ENCODE peak calls at places on chromosomes 5 and 9, in five cellular contexts. One of them, this sample, is unnamed.

GRCh38 chr5:135462304-135462703 is 10.2 kb upstream of the TIFAB start:
- DNase-seq in heart left ventricle: no peak
- DNase-seq in tibial nerve: no peak
- DNase-seq in IMR-90: peak; percentile 42
- DNase-seq in A549: peak; percentile 82
- DNase-seq in this sample: no peak

GRCh38 chr9:4048441-4048840 is 251.4 kb downstream of the GLIS3 start:
- DNase-seq in heart left ventricle: no peak
- DNase-seq in tibial nerve: no peak
- DNase-seq in IMR-90: peak; percentile 64
- DNase-seq in A549: peak; percentile 10
- DNase-seq in this sample: no peak

GRCh38 chr5:154365823-154366222 is 80.0 kb upstream of the SAP30L start:
- DNase-seq in heart left ventricle: no peak
- DNase-seq in tibial nerve: no peak
- DNase-seq in IMR-90: peak; percentile 58
- DNase-seq in A549: no peak
- DNase-seq in this sample: no peak

GRCh38 chr5:179762079-179762780 is 29.6 kb downstream of the MAML1 start:
- DNase-seq in heart left ventricle: no peak
- DNase-seq in tibial nerve: no peak
- DNase-seq in IMR-90: no peak
- DNase-seq in A549: no peak
- DNase-seq in this sample: no peak

GRCh38 chr9:24090566-24090965 is 264.5 kb upstream of the ELAVL2 start:
- DNase-seq in heart left ventricle: no peak
- DNase-seq in tibial nerve: no peak
- DNase-seq in IMR-90: no peak
- DNase-seq in A549: no peak
- DNase-seq in this sample: no peak

GRCh38 chr5:141878186-141878770 is at the start of gene PCDH1:
- DNase-seq in heart left ventricle: peak; percentile 63
- DNase-seq in tibial nerve: no peak
- DNase-seq in IMR-90: peak; percentile 14
- DNase-seq in A549: no peak
- DNase-seq in this sample: no peak

GRCh38 chr9:93585259-93585658 is 8.9 kb downstream of the PHF2 start:
- DNase-seq in heart left ventricle: no peak
- DNase-seq in tibial nerve: no peak
- DNase-seq in IMR-90: no peak
- DNase-seq in A549: no peak
- DNase-seq in this sample: no peak

GRCh38 chr5:1174122-1174936 is 27.1 kb upstream of the SLC6A19 start:
- DNase-seq in heart left ventricle: peak; percentile 65
- DNase-seq in tibial nerve: peak; percentile 29
- DNase-seq in IMR-90: peak; percentile 74
- DNase-seq in A549: peak; percentile 79
- DNase-seq in this sample: no peak

GRCh38 chr5:52693279-52693678 is 94.4 kb upstream of the ITGA1 start:
- DNase-seq in heart left ventricle: peak; percentile 46
- DNase-seq in tibial nerve: no peak
- DNase-seq in IMR-90: peak; percentile 45
- DNase-seq in A549: no peak
- DNase-seq in this sample: no peak

GRCh38 chr5:173010547-173011464 is 27.2 kb downstream of the ATP6V0E1 start:
- DNase-seq in heart left ventricle: peak; percentile 65
- DNase-seq in tibial nerve: no peak
- DNase-seq in IMR-90: peak; percentile 32
- DNase-seq in A549: no peak
- DNase-seq in this sample: no peak

GRCh38 chr5:20276061-20276958 is 288.3 kb upstream of the CDH18 start:
- DNase-seq in heart left ventricle: no peak
- DNase-seq in tibial nerve: no peak
- DNase-seq in IMR-90: peak; percentile 84
- DNase-seq in A549: peak; percentile 65
- DNase-seq in this sample: no peak

GRCh38 chr5:174504266-174504726 is 220.1 kb upstream of the MSX2 start:
- DNase-seq in heart left ventricle: no peak
- DNase-seq in tibial nerve: no peak
- DNase-seq in IMR-90: no peak
- DNase-seq in A549: no peak
- DNase-seq in this sample: no peak

GRCh38 chr5:56328753-56329560 is 95.8 kb upstream of the ANKRD55 start:
- DNase-seq in heart left ventricle: no peak
- DNase-seq in tibial nerve: no peak
- DNase-seq in IMR-90: peak; percentile 76
- DNase-seq in A549: no peak
- DNase-seq in this sample: no peak

GRCh38 chr9:109683521-109683920 is 96.5 kb upstream of the PALM2AKAP2 start:
- DNase-seq in heart left ventricle: no peak
- DNase-seq in tibial nerve: no peak
- DNase-seq in IMR-90: peak; percentile 15
- DNase-seq in A549: no peak
- DNase-seq in this sample: no peak

GRCh38 chr9:120702075-120702474 is 12.2 kb downstream of the MEGF9 start:
- DNase-seq in heart left ventricle: no peak
- DNase-seq in tibial nerve: no peak
- DNase-seq in IMR-90: peak; percentile 35
- DNase-seq in A549: no peak
- DNase-seq in this sample: no peak

GRCh38 chr5:6216516-6217075 is 161.8 kb downstream of the MED10 start:
- DNase-seq in heart left ventricle: no peak
- DNase-seq in tibial nerve: no peak
- DNase-seq in IMR-90: no peak
- DNase-seq in A549: no peak
- DNase-seq in this sample: no peak

GRCh38 chr9:137679695-137680305 is 61.0 kb downstream of the EHMT1 start:
- DNase-seq in heart left ventricle: no peak
- DNase-seq in tibial nerve: no peak
- DNase-seq in IMR-90: no peak
- DNase-seq in A549: no peak
- DNase-seq in this sample: no peak

GRCh38 chr9:89916001-89916635 is 311.3 kb downstream of the GADD45G start:
- DNase-seq in heart left ventricle: no peak
- DNase-seq in tibial nerve: no peak
- DNase-seq in IMR-90: no peak
- DNase-seq in A549: no peak
- DNase-seq in this sample: no peak

GRCh38 chr5:95564450-95564849 is 9.5 kb downstream of the ARSK start:
- DNase-seq in heart left ventricle: no peak
- DNase-seq in tibial nerve: no peak
- DNase-seq in IMR-90: no peak
- DNase-seq in A549: no peak
- DNase-seq in this sample: no peak

GRCh38 chr5:137629646-137630045 is 106.2 kb downstream of the KLHL3 start:
- DNase-seq in heart left ventricle: no peak
- DNase-seq in tibial nerve: no peak
- DNase-seq in IMR-90: peak; percentile 63
- DNase-seq in A549: peak; percentile 77
- DNase-seq in this sample: no peak

GRCh38 chr9:95907794-95908193 is 32.3 kb downstream of the ERCC6L2 start:
- DNase-seq in heart left ventricle: no peak
- DNase-seq in tibial nerve: no peak
- DNase-seq in IMR-90: no peak
- DNase-seq in A549: no peak
- DNase-seq in this sample: no peak

GRCh38 chr5:74863726-74864125 is 2.5 kb downstream of the FAM169A start:
- DNase-seq in heart left ventricle: no peak
- DNase-seq in tibial nerve: no peak
- DNase-seq in IMR-90: no peak
- DNase-seq in A549: no peak
- DNase-seq in this sample: no peak

GRCh38 chr5:140631831-140632365 is 1.1 kb downstream of the CD14 start:
- DNase-seq in heart left ventricle: peak; percentile 25
- DNase-seq in tibial nerve: no peak
- DNase-seq in IMR-90: no peak
- DNase-seq in A549: no peak
- DNase-seq in this sample: no peak

GRCh38 chr5:153974131-153974812 is 64.4 kb downstream of the FAM114A2 start:
- DNase-seq in heart left ventricle: no peak
- DNase-seq in tibial nerve: no peak
- DNase-seq in IMR-90: peak; percentile 40
- DNase-seq in A549: peak; percentile 56
- DNase-seq in this sample: no peak

GRCh38 chr5:43573058-43573457 is 16.2 kb upstream of the PAIP1 start:
- DNase-seq in heart left ventricle: no peak
- DNase-seq in tibial nerve: no peak
- DNase-seq in IMR-90: peak; percentile 43
- DNase-seq in A549: no peak
- DNase-seq in this sample: no peak

GRCh38 chr5:15807861-15808260 is 307.9 kb downstream of the FBXL7 start:
- DNase-seq in heart left ventricle: peak; percentile 66
- DNase-seq in tibial nerve: no peak
- DNase-seq in IMR-90: peak; percentile 28
- DNase-seq in A549: no peak
- DNase-seq in this sample: no peak

GRCh38 chr9:72979405-72980100 is 26.7 kb upstream of the ALDH1A1 start:
- DNase-seq in heart left ventricle: no peak
- DNase-seq in tibial nerve: no peak
- DNase-seq in IMR-90: no peak
- DNase-seq in A549: no peak
- DNase-seq in this sample: no peak

GRCh38 chr9:70352802-70353201 is 61.7 kb downstream of the KLF9 start:
- DNase-seq in heart left ventricle: no peak
- DNase-seq in tibial nerve: no peak
- DNase-seq in IMR-90: no peak
- DNase-seq in A549: no peak
- DNase-seq in this sample: no peak

GRCh38 chr9:18260527-18260926 is 213.4 kb upstream of the ADAMTSL1 start:
- DNase-seq in heart left ventricle: no peak
- DNase-seq in tibial nerve: no peak
- DNase-seq in IMR-90: no peak
- DNase-seq in A549: no peak
- DNase-seq in this sample: no peak

GRCh38 chr5:38660194-38660668 is 103.8 kb upstream of the LIFR start:
- DNase-seq in heart left ventricle: peak; percentile 33
- DNase-seq in tibial nerve: no peak
- DNase-seq in IMR-90: no peak
- DNase-seq in A549: no peak
- DNase-seq in this sample: no peak

GRCh38 chr5:57566914-57567313 is 84.3 kb upstream of the ACTBL2 start:
- DNase-seq in heart left ventricle: no peak
- DNase-seq in tibial nerve: no peak
- DNase-seq in IMR-90: peak; percentile 89
- DNase-seq in A549: no peak
- DNase-seq in this sample: no peak

GRCh38 chr9:114735732-114736131 is 53.7 kb upstream of the TEX48 start:
- DNase-seq in heart left ventricle: no peak
- DNase-seq in tibial nerve: no peak
- DNase-seq in IMR-90: no peak
- DNase-seq in A549: no peak
- DNase-seq in this sample: no peak

GRCh38 chr9:129458663-129459549 is 162.0 kb downstream of the C9orf50 start:
- DNase-seq in heart left ventricle: peak; percentile 77
- DNase-seq in tibial nerve: no peak
- DNase-seq in IMR-90: no peak
- DNase-seq in A549: no peak
- DNase-seq in this sample: no peak

GRCh38 chr5:132215329-132215728 is 12.3 kb downstream of the P4HA2 start:
- DNase-seq in heart left ventricle: peak; percentile 93
- DNase-seq in tibial nerve: peak; percentile 93
- DNase-seq in IMR-90: peak; percentile 98
- DNase-seq in A549: peak; percentile 17
- DNase-seq in this sample: no peak

GRCh38 chr9:78133751-78134150 is 102.1 kb upstream of the CEP78 start:
- DNase-seq in heart left ventricle: no peak
- DNase-seq in tibial nerve: no peak
- DNase-seq in IMR-90: no peak
- DNase-seq in A549: no peak
- DNase-seq in this sample: no peak

GRCh38 chr5:130871346-130872086 is 293.5 kb downstream of the HINT1 start:
- DNase-seq in heart left ventricle: no peak
- DNase-seq in tibial nerve: peak; percentile 46
- DNase-seq in IMR-90: peak; percentile 1
- DNase-seq in A549: peak; percentile 11
- DNase-seq in this sample: no peak

GRCh38 chr5:147479431-147479830 is 30.4 kb downstream of the DPYSL3 start:
- DNase-seq in heart left ventricle: no peak
- DNase-seq in tibial nerve: no peak
- DNase-seq in IMR-90: no peak
- DNase-seq in A549: no peak
- DNase-seq in this sample: no peak

GRCh38 chr9:124859803-124860581 is 1.8 kb downstream of the RPL35 start:
- DNase-seq in heart left ventricle: no peak
- DNase-seq in tibial nerve: no peak
- DNase-seq in IMR-90: no peak
- DNase-seq in A549: no peak
- DNase-seq in this sample: no peak
- TF ChIP-seq POLR2A in heart left ventricle: no peak
- TF ChIP-seq POLR2A in tibial nerve: no peak
- TF ChIP-seq POLR2A in IMR-90: no peak
- TF ChIP-seq POLR2A in A549: no peak
- TF ChIP-seq POLR2A in this sample: no peak

GRCh38 chr9:133238851-133239532 is 29.9 kb upstream of the OBP2B start:
- DNase-seq in heart left ventricle: peak; percentile 54
- DNase-seq in tibial nerve: peak; percentile 22
- DNase-seq in IMR-90: peak; percentile 19
- DNase-seq in A549: peak; percentile 96
- DNase-seq in this sample: no peak
- H3K4me3 ChIP-seq in heart left ventricle: peak overlapping the region; percentile 46
- H3K4me3 ChIP-seq in tibial nerve: peak overlapping the region; percentile 13
- H3K4me3 ChIP-seq in IMR-90: peak overlapping the region; percentile 7
- H3K4me3 ChIP-seq in A549: peak overlapping the region; percentile 40
- H3K4me3 ChIP-seq in this sample: peak overlapping the region; percentile 40

GRCh38 chr9:133122167-133122550 is 1.1 kb upstream of the RALGDS start:
- DNase-seq in heart left ventricle: no peak
- DNase-seq in tibial nerve: no peak
- DNase-seq in IMR-90: no peak
- DNase-seq in A549: no peak
- DNase-seq in this sample: no peak
- H3K4me1 ChIP-seq in heart left ventricle: peaks cover 88% of the 10 kb centered on the region
- H3K4me1 ChIP-seq in tibial nerve: no peaks in the 10 kb centered on the region
- H3K4me1 ChIP-seq in IMR-90: peaks cover 26% of the 10 kb centered on the region
- H3K4me1 ChIP-seq in A549: peaks cover 20% of the 10 kb centered on the region
- H3K4me1 ChIP-seq in this sample: peaks cover 74% of the 10 kb centered on the region

GRCh38 chr9:127942152-127943010 is 4.7 kb upstream of the DPM2 start:
- DNase-seq in heart left ventricle: peak; percentile 67
- DNase-seq in tibial nerve: peak; percentile 62
- DNase-seq in IMR-90: peak; percentile 54
- DNase-seq in A549: peak; percentile 63
- DNase-seq in this sample: no peak
- TF ChIP-seq POLR2A in heart left ventricle: no peak
- TF ChIP-seq POLR2A in tibial nerve: no peak
- TF ChIP-seq POLR2A in IMR-90: no peak
- TF ChIP-seq POLR2A in A549: no peak
- TF ChIP-seq POLR2A in this sample: no peak

GRCh38 chr9:106376689-106377088 is 486.3 kb upstream of the ZNF462 start:
- DNase-seq in heart left ventricle: no peak
- DNase-seq in tibial nerve: no peak
- DNase-seq in IMR-90: no peak
- DNase-seq in A549: no peak
- DNase-seq in this sample: no peak
- H3K4me3 ChIP-seq in heart left ventricle: no peak overlapping the region
- H3K4me3 ChIP-seq in tibial nerve: no peak overlapping the region
- H3K4me3 ChIP-seq in IMR-90: no peak overlapping the region
- H3K4me3 ChIP-seq in A549: no peak overlapping the region
- H3K4me3 ChIP-seq in this sample: no peak overlapping the region

GRCh38 chr9:91771027-91771426 is 179.0 kb downstream of the ROR2 start:
- DNase-seq in heart left ventricle: peak; percentile 30
- DNase-seq in tibial nerve: no peak
- DNase-seq in IMR-90: peak; percentile 96
- DNase-seq in A549: no peak
- DNase-seq in this sample: no peak
- H3K4me1 ChIP-seq in heart left ventricle: peaks cover 3% of the 10 kb centered on the region
- H3K4me1 ChIP-seq in tibial nerve: no peaks in the 10 kb centered on the region
- H3K4me1 ChIP-seq in IMR-90: peaks cover 20% of the 10 kb centered on the region
- H3K4me1 ChIP-seq in A549: no peaks in the 10 kb centered on the region
- H3K4me1 ChIP-seq in this sample: peaks cover 19% of the 10 kb centered on the region

GRCh38 chr9:20684035-20684864 is at the start of gene FOCAD:
- DNase-seq in heart left ventricle: peak; percentile 96
- DNase-seq in tibial nerve: peak; percentile 91
- DNase-seq in IMR-90: peak; percentile 92
- DNase-seq in A549: peak; percentile 89
- DNase-seq in this sample: peak; percentile 69
- TF ChIP-seq POLR2A in heart left ventricle: peak; percentile 99
- TF ChIP-seq POLR2A in tibial nerve: peak; percentile 97
- TF ChIP-seq POLR2A in IMR-90: peak; percentile 95
- TF ChIP-seq POLR2A in A549: peak; percentile 96
- TF ChIP-seq POLR2A in this sample: no peak